ENCODE peak calls at places on chromosomes 5 and 9, in four cellular contexts. K is upper lobe of left lung, W is stomach, U is cardiac muscle cell. D is an unnamed sample.

GRCh38 chr5:148937239-148937638 is 110.8 kb downstream of the ADRB2 start:
- DNase-seq in W (no peak), K (no peak), U (no peak), D (no peak)

GRCh38 chr5:149310947-149311675 is 34.2 kb upstream of the GRPEL2 start:
- DNase-seq in W (no peak), K (no peak), U (peak), D (no peak)

GRCh38 chr5:67816456-67816855 is 399.1 kb upstream of the PIK3R1 start:
- DNase-seq in K (no peak), W (no peak), U (no peak), D (no peak)

GRCh38 chr5:2283481-2284045 is 400.8 kb upstream of the IRX4 start:
- DNase-seq in W (no peak), K (no peak), U (no peak), D (no peak)

GRCh38 chr5:141742866-141743651 is 61.0 kb upstream of the ARAP3 start:
- DNase-seq in K (no peak), U (peak), W (peak), D (no peak)

GRCh38 chr9:336039-336438 is 121.4 kb downstream of the DOCK8 start:
- DNase-seq in W (peak), U (no peak), K (no peak), D (no peak)

GRCh38 chr5:68225911-68226563 is 10.5 kb downstream of the PIK3R1 start:
- DNase-seq in U (no peak), W (no peak), K (no peak), D (no peak)

GRCh38 chr9:70315389-70315788 is 56.6 kb downstream of the SMC5 start:
- DNase-seq in K (no peak), U (peak), W (no peak), D (no peak)

GRCh38 chr5:171481791-171482536 is 62.5 kb downstream of the FGF18 start:
- DNase-seq in K (no peak), U (no peak), W (no peak), D (no peak)

GRCh38 chr5:61600945-61601491 is 269.0 kb downstream of the ZSWIM6 start:
- DNase-seq in U (no peak), K (no peak), W (no peak), D (no peak)

GRCh38 chr5:75034137-75034739 is 18.1 kb downstream of the GCNT4 start:
- DNase-seq in W (peak), U (no peak), K (peak), D (no peak)

GRCh38 chr5:134275822-134276221 is 49.9 kb upstream of the PPP2CA start:
- DNase-seq in K (no peak), U (no peak), W (no peak), D (no peak)

GRCh38 chr5:159904874-159905273 is 11.4 kb upstream of the ADRA1B start:
- DNase-seq in U (no peak), K (no peak), W (no peak), D (no peak)

GRCh38 chr5:153321478-153321877 is 169.0 kb upstream of the GRIA1 start:
- DNase-seq in U (no peak), W (no peak), K (no peak), D (no peak)

GRCh38 chr9:69759478-69760277 is at the start of gene PTAR1:
- DNase-seq in K (peak), W (peak), U (peak), D (peak)

GRCh38 chr5:138884094-138884493 is 9.0 kb upstream of the LRRTM2 start:
- DNase-seq in U (no peak), K (no peak), W (no peak), D (no peak)

GRCh38 chr5:3288325-3288724 is 307.3 kb upstream of the IRX1 start:
- DNase-seq in K (no peak), W (no peak), U (no peak), D (no peak)

GRCh38 chr5:134463991-134464760 is 52.5 kb upstream of the CDKN2AIPNL start:
- DNase-seq in K (no peak), U (peak), W (no peak), D (no peak)

DNA sequence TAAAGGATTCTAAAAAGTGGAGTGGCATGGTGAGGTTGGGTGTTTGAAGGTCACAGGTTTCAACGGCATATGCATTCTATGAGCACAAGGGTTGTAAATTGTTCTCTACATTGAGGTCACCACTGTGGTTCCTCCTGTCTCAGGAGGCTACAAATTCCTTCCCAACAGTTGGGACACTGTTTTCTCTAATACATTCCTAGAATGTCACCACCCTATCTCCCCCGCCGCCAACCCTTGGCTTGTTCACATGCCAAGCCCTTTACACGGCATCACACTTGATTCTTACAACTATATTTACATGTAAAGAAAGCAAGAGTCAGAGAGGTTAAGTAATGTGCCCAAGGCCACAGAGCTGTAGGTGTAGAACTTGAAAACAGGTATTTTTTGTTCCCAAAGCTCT is 315.1 kb downstream of the RAB3C start:
- DNase-seq in K (no peak), U (no peak), W (no peak), D (no peak)
- TF ChIP-seq CTCF in K (no peak), U (no peak), W (no peak), D (no peak)

GRCh38 chr9:135074354-135075233 is 12.9 kb upstream of the OLFM1 start:
- DNase-seq in U (no peak), K (peak), W (peak), D (no peak)

GRCh38 chr9:135073741-135074305 is 13.6 kb upstream of the OLFM1 start:
- DNase-seq in K (peak), W (peak), U (no peak), D (no peak)

GRCh38 chr9:135076143-135076875 is 11.2 kb upstream of the OLFM1 start:
- DNase-seq in U (no peak), K (peak), W (no peak), D (no peak)

GRCh38 chr9:135076876-135077430 is 10.5 kb upstream of the OLFM1 start:
- DNase-seq in U (no peak), W (peak), K (peak), D (no peak)

DNA sequence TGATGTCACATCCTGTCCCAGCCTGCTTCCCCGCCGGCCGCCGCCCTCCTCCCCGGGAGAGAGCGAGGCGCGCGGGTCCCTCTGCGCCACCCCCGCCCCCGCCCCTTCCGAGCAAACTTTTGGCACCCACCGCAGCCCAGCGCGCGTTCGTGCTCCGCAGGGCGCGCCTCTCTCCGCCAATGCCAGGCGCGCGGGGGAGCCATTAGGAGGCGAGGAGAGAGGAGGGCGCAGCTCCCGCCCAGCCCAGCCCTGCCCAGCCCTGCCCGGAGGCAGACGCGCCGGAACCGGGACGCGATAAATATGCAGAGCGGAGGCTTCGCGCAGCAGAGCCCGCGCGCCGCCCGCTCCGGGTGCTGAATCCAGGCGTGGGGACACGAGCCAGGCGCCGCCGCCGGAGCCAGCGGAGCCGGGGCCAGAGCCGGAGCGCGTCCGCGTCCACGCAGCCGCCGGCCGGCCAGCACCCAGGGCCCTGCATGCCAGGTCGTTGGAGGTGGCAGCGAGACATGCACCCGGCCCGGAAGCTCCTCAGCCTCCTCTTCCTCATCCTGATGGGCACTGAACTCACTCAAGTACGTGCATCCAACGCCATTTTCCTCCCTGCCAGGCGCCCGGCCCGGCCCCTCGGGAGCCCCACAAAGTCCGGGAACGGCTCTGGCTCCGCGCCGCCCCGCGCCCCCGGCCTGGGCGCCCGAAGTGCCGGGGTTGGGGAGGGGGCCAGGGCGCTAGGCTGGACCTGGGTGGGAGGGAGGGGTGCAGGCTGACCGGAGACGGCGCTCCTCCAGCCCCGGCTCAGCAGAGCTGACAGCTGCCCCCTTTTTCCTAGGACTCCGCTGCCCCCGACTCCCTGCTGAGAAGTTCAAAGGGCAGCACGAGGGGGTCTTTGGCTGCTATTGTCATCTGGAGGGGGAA is 12.0 kb upstream of the OLFM1 start:
- DNase-seq in W (peak), U (peak), K (peak), D (no peak)
- TF ChIP-seq CTCF in W (no peak), U (no peak), K (no peak), D (no peak)

GRCh38 chr9:33942471-33943083 is 106.1 kb downstream of the UBAP2 start:
- DNase-seq in U (peak), K (no peak), W (no peak), D (no peak)
- TF ChIP-seq CTCF in U (peak), K (no peak), W (no peak), D (no peak)

DNA sequence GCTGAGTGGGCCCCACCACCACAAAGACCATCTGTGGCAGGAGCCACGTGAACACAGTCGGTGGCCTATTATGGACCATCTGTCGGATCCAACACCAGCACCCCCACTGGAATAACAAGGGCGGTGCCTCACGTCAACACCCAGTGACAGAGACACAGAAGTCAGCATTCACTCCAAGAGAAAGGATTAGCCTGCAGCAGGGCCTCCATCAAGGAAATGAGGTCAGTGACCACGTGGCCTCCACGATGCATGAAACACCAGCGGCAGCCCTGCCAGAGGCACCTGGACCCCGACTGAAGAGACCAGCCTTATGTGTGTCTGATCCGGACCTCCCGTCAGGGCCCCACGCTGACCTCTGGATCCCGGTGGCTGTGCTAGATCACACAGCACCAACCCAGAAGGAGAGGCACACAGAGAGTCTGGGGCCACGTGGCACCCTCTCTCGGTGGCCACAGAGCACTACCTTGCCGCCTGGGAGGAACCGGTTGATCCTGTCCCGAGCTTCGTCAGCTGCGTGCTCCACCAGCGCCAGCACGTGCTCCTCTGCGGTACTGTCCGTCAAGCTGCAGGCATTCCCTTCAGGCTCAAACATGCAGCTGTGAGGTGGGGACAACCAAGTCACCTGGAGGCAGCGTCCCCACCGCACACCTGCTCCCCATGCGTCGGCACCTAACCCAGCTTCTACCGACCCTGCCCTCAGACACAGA is 9.0 kb downstream of the BRD9 start:
- DNase-seq in K (no peak), U (no peak), W (no peak), D (no peak)
- TF ChIP-seq CTCF in K (no peak), U (no peak), W (no peak), D (no peak)

GRCh38 chr9:127144670-127145458 is 22.4 kb upstream of the ANGPTL2 start:
- DNase-seq in U (peak), W (no peak), K (no peak), D (no peak)
- TF ChIP-seq CTCF in U (no peak), W (no peak), K (no peak), D (no peak)

GRCh38 chr9:112711050-112711689 is 6.7 kb downstream of the INIP start:
- DNase-seq in W (no peak), K (no peak), U (peak), D (no peak)
- TF ChIP-seq CTCF in W (no peak), K (no peak), U (peak), D (peak)

GRCh38 chr9:12191630-12192029 is 501.6 kb upstream of the TYRP1 start:
- DNase-seq in U (no peak), W (no peak), K (no peak), D (no peak)

GRCh38 chr9:12195456-12195855 is 497.7 kb upstream of the TYRP1 start:
- DNase-seq in K (no peak), W (no peak), U (no peak), D (no peak)
- TF ChIP-seq CTCF in K (no peak), W (no peak), U (no peak), D (peak)

GRCh38 chr9:21078702-21079101 is 960 bp upstream of the IFNB1 start:
- DNase-seq in K (no peak), W (no peak), U (no peak), D (no peak)
- TF ChIP-seq CTCF in K (no peak), W (no peak), U (no peak), D (no peak)

GRCh38 chr9:134343637-134344036 is 17.4 kb downstream of the RXRA start:
- DNase-seq in U (no peak), W (no peak), K (peak), D (no peak)

GRCh38 chr9:134345737-134346136 is 19.5 kb downstream of the RXRA start:
- DNase-seq in U (no peak), W (no peak), K (no peak), D (no peak)

GRCh38 chr9:134342746-134343115 is 16.5 kb downstream of the RXRA start:
- DNase-seq in U (no peak), W (peak), K (no peak), D (no peak)

GRCh38 chr9:134344821-134345310 is 18.6 kb downstream of the RXRA start:
- DNase-seq in K (no peak), W (no peak), U (no peak), D (no peak)

DNA sequence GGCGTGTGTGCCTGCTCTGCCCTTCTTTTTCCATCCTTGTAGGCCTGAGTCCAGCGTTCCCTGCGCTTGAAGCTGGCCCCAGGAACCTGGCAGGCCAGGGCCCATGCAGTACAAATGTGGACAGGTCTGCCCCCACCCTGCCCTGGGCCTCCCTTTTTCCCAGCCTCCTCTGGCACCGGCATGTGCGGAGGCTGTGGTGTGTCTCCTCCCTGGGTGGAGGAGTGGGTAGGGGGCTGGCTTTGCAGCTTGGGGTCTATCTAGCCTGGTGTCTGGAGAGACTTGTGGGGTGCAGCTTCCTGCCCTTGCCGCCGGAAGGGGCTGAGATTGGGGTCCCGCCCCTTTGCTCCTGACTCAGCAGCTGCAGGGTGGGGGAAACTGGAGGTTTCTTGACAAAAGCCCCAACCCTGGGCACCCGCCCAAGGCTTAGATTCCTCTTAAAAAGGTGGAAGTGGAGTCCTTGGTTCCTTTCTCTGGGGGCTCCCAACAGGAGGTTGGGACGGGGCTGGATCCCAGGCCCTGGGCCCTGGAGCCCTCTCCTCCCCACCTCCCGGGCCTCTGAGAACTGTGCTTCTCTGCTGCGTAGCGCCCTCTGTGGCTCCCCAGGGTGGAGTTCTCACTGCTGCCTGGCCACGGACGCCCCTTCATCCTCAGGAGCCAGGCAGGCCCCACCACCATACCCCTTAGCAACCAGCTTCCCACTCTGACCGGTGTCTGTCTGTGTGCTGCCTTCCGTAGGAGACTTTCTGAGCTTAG is 18.0 kb downstream of the RXRA start:
- DNase-seq in U (peak), W (no peak), K (peak), D (no peak)
- TF ChIP-seq CTCF in U (peak), W (no peak), K (no peak), D (no peak)

DNA sequence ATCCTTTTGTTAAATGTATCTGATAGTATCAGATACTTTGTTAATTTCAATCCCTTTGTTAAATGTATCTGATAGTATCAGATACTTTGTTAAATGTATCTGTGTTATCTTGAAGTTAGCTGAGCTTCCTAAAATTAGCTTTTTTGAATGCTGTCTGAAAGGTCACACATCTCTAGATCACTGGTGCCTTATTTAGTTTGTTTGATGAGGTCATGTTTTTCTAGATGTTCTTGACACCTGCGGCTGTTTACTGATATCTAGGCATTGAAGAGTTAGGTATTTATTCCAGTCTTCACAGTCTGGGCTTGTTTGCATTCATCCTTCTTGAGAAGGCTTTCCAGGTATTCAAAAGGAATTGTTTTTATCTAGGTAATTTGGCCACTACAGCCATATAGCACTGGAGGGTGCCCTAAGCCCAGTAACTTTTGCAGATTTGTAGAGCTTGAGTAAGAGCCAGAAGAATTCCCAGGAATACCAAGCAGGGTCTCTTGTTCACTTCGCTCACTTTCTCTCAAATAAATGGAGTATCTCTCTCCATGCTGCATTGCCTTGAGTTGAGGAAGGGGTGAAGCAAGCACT is 435.4 kb upstream of the GRAMD2B start:
- DNase-seq in W (no peak), U (peak), K (no peak), D (no peak)
- TF ChIP-seq CTCF in W (no peak), U (no peak), K (no peak), D (no peak)